ENCODE peak calls at places on chromosomes 12 and 14, in nine cellular contexts. One of them, this sample, is unnamed.
A peak's percentile ranks its signal among the peaks of the same experiment; 100 is the strongest.

GRCh38 chr12:1529862-1530591 is 64.4 kb downstream of the FBXL14 start:
- DNase-seq in A549: no peak
- DNase-seq in endodermal cell: peak; percentile 84
- DNase-seq in iPS DF 6.9: no peak
- DNase-seq in GM12865: peak; percentile 38
- DNase-seq in stromal cell of bone marrow: no peak
- DNase-seq in endothelial cell: peak; percentile 40
- DNase-seq in cardiac fibroblast: no peak
- DNase-seq in activated naive CD8-positive, alpha-beta T cell treated with anti-CD3 and anti-CD28 coated beads, Interleukin-2, amount 50 U/mL, for 24 hours: no peak
- DNase-seq in this sample: no peak

GRCh38 chr12:120254809-120255208 is 10.7 kb downstream of the PXN start:
- DNase-seq in activated naive CD8-positive, alpha-beta T cell treated with anti-CD3 and anti-CD28 coated beads, Interleukin-2, amount 50 U/mL, for 24 hours: no peak
- DNase-seq in stromal cell of bone marrow: no peak
- DNase-seq in A549: no peak
- DNase-seq in iPS DF 6.9: no peak
- DNase-seq in cardiac fibroblast: no peak
- DNase-seq in endodermal cell: peak; percentile 70
- DNase-seq in endothelial cell: no peak
- DNase-seq in GM12865: no peak
- DNase-seq in this sample: no peak

GRCh38 chr14:61113561-61113960 is 132.5 kb downstream of the SLC38A6 start:
- DNase-seq in iPS DF 6.9: no peak
- DNase-seq in stromal cell of bone marrow: no peak
- DNase-seq in activated naive CD8-positive, alpha-beta T cell treated with anti-CD3 and anti-CD28 coated beads, Interleukin-2, amount 50 U/mL, for 24 hours: no peak
- DNase-seq in endodermal cell: no peak
- DNase-seq in endothelial cell: no peak
- DNase-seq in GM12865: no peak
- DNase-seq in cardiac fibroblast: no peak
- DNase-seq in A549: no peak
- DNase-seq in this sample: no peak

GRCh38 chr14:68897559-68898160 is 81.4 kb downstream of the ACTN1 start:
- DNase-seq in endothelial cell: no peak
- DNase-seq in GM12865: no peak
- DNase-seq in cardiac fibroblast: no peak
- DNase-seq in activated naive CD8-positive, alpha-beta T cell treated with anti-CD3 and anti-CD28 coated beads, Interleukin-2, amount 50 U/mL, for 24 hours: no peak
- DNase-seq in endodermal cell: no peak
- DNase-seq in A549: no peak
- DNase-seq in stromal cell of bone marrow: no peak
- DNase-seq in iPS DF 6.9: no peak
- DNase-seq in this sample: no peak

GRCh38 chr12:50933459-50934124 is 18.8 kb upstream of the HIGD1C start:
- DNase-seq in GM12865: no peak
- DNase-seq in activated naive CD8-positive, alpha-beta T cell treated with anti-CD3 and anti-CD28 coated beads, Interleukin-2, amount 50 U/mL, for 24 hours: no peak
- DNase-seq in iPS DF 6.9: no peak
- DNase-seq in stromal cell of bone marrow: no peak
- DNase-seq in endothelial cell: no peak
- DNase-seq in A549: no peak
- DNase-seq in cardiac fibroblast: peak; percentile 47
- DNase-seq in endodermal cell: peak; percentile 75
- DNase-seq in this sample: no peak

GRCh38 chr12:105445261-105446015 is 114.9 kb downstream of the C12orf75 start:
- DNase-seq in endothelial cell: no peak
- DNase-seq in A549: no peak
- DNase-seq in iPS DF 6.9: no peak
- DNase-seq in GM12865: no peak
- DNase-seq in activated naive CD8-positive, alpha-beta T cell treated with anti-CD3 and anti-CD28 coated beads, Interleukin-2, amount 50 U/mL, for 24 hours: no peak
- DNase-seq in cardiac fibroblast: peak; percentile 64
- DNase-seq in endodermal cell: no peak
- DNase-seq in stromal cell of bone marrow: no peak
- DNase-seq in this sample: peak; percentile 75

GRCh38 chr14:67188326-67188725 is 914 bp upstream of the GARIN2 start:
- DNase-seq in endodermal cell: no peak
- DNase-seq in activated naive CD8-positive, alpha-beta T cell treated with anti-CD3 and anti-CD28 coated beads, Interleukin-2, amount 50 U/mL, for 24 hours: no peak
- DNase-seq in iPS DF 6.9: no peak
- DNase-seq in A549: no peak
- DNase-seq in endothelial cell: no peak
- DNase-seq in stromal cell of bone marrow: no peak
- DNase-seq in GM12865: no peak
- DNase-seq in cardiac fibroblast: no peak
- DNase-seq in this sample: no peak

GRCh38 chr12:94262228-94263010 is 114.0 kb downstream of the PLXNC1 start:
- DNase-seq in endodermal cell: peak; percentile 46
- DNase-seq in stromal cell of bone marrow: peak; percentile 99
- DNase-seq in A549: peak; percentile 30
- DNase-seq in GM12865: peak; percentile 87
- DNase-seq in activated naive CD8-positive, alpha-beta T cell treated with anti-CD3 and anti-CD28 coated beads, Interleukin-2, amount 50 U/mL, for 24 hours: peak; percentile 81
- DNase-seq in endothelial cell: no peak
- DNase-seq in iPS DF 6.9: no peak
- DNase-seq in cardiac fibroblast: peak; percentile 99
- DNase-seq in this sample: peak; percentile 96

GRCh38 chr14:76644875-76645518 is 116.3 kb upstream of the VASH1 start:
- DNase-seq in stromal cell of bone marrow: peak; percentile 4
- DNase-seq in A549: peak; percentile 58
- DNase-seq in cardiac fibroblast: peak; percentile 29
- DNase-seq in endodermal cell: peak; percentile 90
- DNase-seq in endothelial cell: peak; percentile 70
- DNase-seq in iPS DF 6.9: peak; percentile 27
- DNase-seq in GM12865: peak; percentile 41
- DNase-seq in activated naive CD8-positive, alpha-beta T cell treated with anti-CD3 and anti-CD28 coated beads, Interleukin-2, amount 50 U/mL, for 24 hours: peak; percentile 10
- DNase-seq in this sample: peak; percentile 0

GRCh38 chr12:124369055-124369900 is 74.4 kb downstream of the RFLNA start:
- DNase-seq in activated naive CD8-positive, alpha-beta T cell treated with anti-CD3 and anti-CD28 coated beads, Interleukin-2, amount 50 U/mL, for 24 hours: no peak
- DNase-seq in A549: no peak
- DNase-seq in GM12865: no peak
- DNase-seq in endodermal cell: no peak
- DNase-seq in stromal cell of bone marrow: peak; percentile 85
- DNase-seq in iPS DF 6.9: no peak
- DNase-seq in cardiac fibroblast: peak; percentile 98
- DNase-seq in endothelial cell: no peak
- DNase-seq in this sample: peak; percentile 81

GRCh38 chr14:35992816-35993511 is 166.8 kb downstream of the BRMS1L start:
- DNase-seq in endodermal cell: no peak
- DNase-seq in A549: no peak
- DNase-seq in endothelial cell: no peak
- DNase-seq in GM12865: no peak
- DNase-seq in iPS DF 6.9: no peak
- DNase-seq in cardiac fibroblast: no peak
- DNase-seq in activated naive CD8-positive, alpha-beta T cell treated with anti-CD3 and anti-CD28 coated beads, Interleukin-2, amount 50 U/mL, for 24 hours: no peak
- DNase-seq in stromal cell of bone marrow: no peak
- DNase-seq in this sample: no peak

GRCh38 chr12:54028324-54029201 is at the start of gene HOXC6:
- DNase-seq in endodermal cell: peak; percentile 80
- DNase-seq in activated naive CD8-positive, alpha-beta T cell treated with anti-CD3 and anti-CD28 coated beads, Interleukin-2, amount 50 U/mL, for 24 hours: no peak
- DNase-seq in cardiac fibroblast: no peak
- DNase-seq in iPS DF 6.9: no peak
- DNase-seq in endothelial cell: no peak
- DNase-seq in GM12865: no peak
- DNase-seq in stromal cell of bone marrow: peak; percentile 57
- DNase-seq in A549: peak; percentile 90
- DNase-seq in this sample: no peak

GRCh38 chr12:117063162-117063911 is 35.9 kb downstream of the TESC start:
- DNase-seq in stromal cell of bone marrow: no peak
- DNase-seq in iPS DF 6.9: no peak
- DNase-seq in cardiac fibroblast: no peak
- DNase-seq in endodermal cell: no peak
- DNase-seq in endothelial cell: no peak
- DNase-seq in A549: no peak
- DNase-seq in activated naive CD8-positive, alpha-beta T cell treated with anti-CD3 and anti-CD28 coated beads, Interleukin-2, amount 50 U/mL, for 24 hours: peak; percentile 30
- DNase-seq in GM12865: peak; percentile 32
- DNase-seq in this sample: no peak

GRCh38 chr12:107337354-107338095 is 244.2 kb upstream of the CRY1 start:
- DNase-seq in stromal cell of bone marrow: no peak
- DNase-seq in endodermal cell: no peak
- DNase-seq in A549: no peak
- DNase-seq in endothelial cell: no peak
- DNase-seq in iPS DF 6.9: no peak
- DNase-seq in activated naive CD8-positive, alpha-beta T cell treated with anti-CD3 and anti-CD28 coated beads, Interleukin-2, amount 50 U/mL, for 24 hours: peak; percentile 42
- DNase-seq in GM12865: no peak
- DNase-seq in cardiac fibroblast: no peak
- DNase-seq in this sample: no peak

GRCh38 chr14:68651075-68651474 is 141.8 kb downstream of the ZFP36L1 start:
- DNase-seq in iPS DF 6.9: no peak
- DNase-seq in activated naive CD8-positive, alpha-beta T cell treated with anti-CD3 and anti-CD28 coated beads, Interleukin-2, amount 50 U/mL, for 24 hours: no peak
- DNase-seq in A549: no peak
- DNase-seq in endodermal cell: peak; percentile 14
- DNase-seq in endothelial cell: no peak
- DNase-seq in GM12865: no peak
- DNase-seq in cardiac fibroblast: no peak
- DNase-seq in stromal cell of bone marrow: no peak
- DNase-seq in this sample: no peak

GRCh38 chr12:122854554-122854953 is 19.3 kb downstream of the HIP1R start:
- DNase-seq in endodermal cell: peak; percentile 52
- DNase-seq in stromal cell of bone marrow: no peak
- DNase-seq in iPS DF 6.9: no peak
- DNase-seq in A549: no peak
- DNase-seq in endothelial cell: no peak
- DNase-seq in cardiac fibroblast: no peak
- DNase-seq in GM12865: no peak
- DNase-seq in activated naive CD8-positive, alpha-beta T cell treated with anti-CD3 and anti-CD28 coated beads, Interleukin-2, amount 50 U/mL, for 24 hours: no peak
- DNase-seq in this sample: no peak

GRCh38 chr12:98645572-98646067 is 530 bp downstream of the APAF1 start:
- DNase-seq in A549: peak; percentile 27
- DNase-seq in iPS DF 6.9: peak; percentile 4
- DNase-seq in cardiac fibroblast: peak; percentile 10
- DNase-seq in stromal cell of bone marrow: no peak
- DNase-seq in endothelial cell: no peak
- DNase-seq in GM12865: no peak
- DNase-seq in endodermal cell: peak; percentile 79
- DNase-seq in activated naive CD8-positive, alpha-beta T cell treated with anti-CD3 and anti-CD28 coated beads, Interleukin-2, amount 50 U/mL, for 24 hours: no peak
- DNase-seq in this sample: no peak

This sample was measured in retinal pigment epithelial cell.